ENCODE peak calls at places on chromosomes 6 and 20, in four cellular contexts. H is H1, A is heart left ventricle, Z is K562. J is an unnamed sample. For H3K4me1, the result is how much of the 10 kb centered on the place peaks cover.

GRCh38 chr6:150409576-150410066 is 40.8 kb downstream of the IYD start:
- DNase-seq in H (no peak), A (peak), Z (no peak), J (peak)

GRCh38 chr6:17086469-17086868 is 15.4 kb upstream of the STMND1 start:
- DNase-seq in H (no peak), A (no peak), Z (peak), J (peak)

GRCh38 chr6:133041020-133041419 is 200.1 kb upstream of the EYA4 start:
- DNase-seq in H (no peak), A (peak), Z (peak), J (no peak)

GRCh38 chr6:5995705-5996686 is 10.7 kb downstream of the NRN1 start:
- DNase-seq in H (peak), A (peak), Z (peak), J (peak)

GRCh38 chr6:129575378-129576118 is 134.4 kb downstream of the ARHGAP18 start:
- DNase-seq in H (no peak), A (no peak), Z (peak), J (peak)

GRCh38 chr6:134074151-134074712 is 21.8 kb upstream of the SLC2A12 start:
- DNase-seq in H (peak), A (no peak), Z (no peak), J (peak)

GRCh38 chr6:24908555-24908954 is 27.2 kb downstream of the RIPOR2 start:
- DNase-seq in H (no peak), A (no peak), Z (no peak), J (no peak)

GRCh38 chr6:25180630-25181375 is 98.4 kb upstream of the CARMIL1 start:
- DNase-seq in H (no peak), A (no peak), Z (no peak), J (no peak)

GRCh38 chr6:5302995-5303622 is 41.8 kb downstream of the FARS2 start:
- DNase-seq in H (peak), A (peak), Z (no peak), J (no peak)

GRCh38 chr20:15375836-15376235 is 1038.4 kb upstream of the FLRT3 start:
- DNase-seq in H (no peak), A (no peak), Z (no peak), J (no peak)

GRCh38 chr20:15364781-15365180 is 1027.4 kb upstream of the FLRT3 start:
- DNase-seq in H (no peak), A (no peak), Z (no peak), J (no peak)

GRCh38 chr20:15370370-15370769 is 1033.0 kb upstream of the FLRT3 start:
- DNase-seq in H (no peak), A (no peak), Z (no peak), J (no peak)
- H3K4me1 ChIP-seq in H (under half), A (under half), Z (under half), J (under half)

GRCh38 chr6:30981942-30982772 is 1.4 kb upstream of the MUC21 start:
- DNase-seq in H (peak), A (peak), Z (peak), J (peak)
- H3K4me3 ChIP-seq in H (no peak), A (no peak), Z (no peak), J (peak)

GRCh38 chr6:156789081-156789943 is 12.1 kb downstream of the ARID1B start:
- DNase-seq in H (no peak), A (no peak), Z (no peak), J (no peak)
- H3K4me1 ChIP-seq in H (under half), A (half or more), Z (under half), J (under half)

DNA sequence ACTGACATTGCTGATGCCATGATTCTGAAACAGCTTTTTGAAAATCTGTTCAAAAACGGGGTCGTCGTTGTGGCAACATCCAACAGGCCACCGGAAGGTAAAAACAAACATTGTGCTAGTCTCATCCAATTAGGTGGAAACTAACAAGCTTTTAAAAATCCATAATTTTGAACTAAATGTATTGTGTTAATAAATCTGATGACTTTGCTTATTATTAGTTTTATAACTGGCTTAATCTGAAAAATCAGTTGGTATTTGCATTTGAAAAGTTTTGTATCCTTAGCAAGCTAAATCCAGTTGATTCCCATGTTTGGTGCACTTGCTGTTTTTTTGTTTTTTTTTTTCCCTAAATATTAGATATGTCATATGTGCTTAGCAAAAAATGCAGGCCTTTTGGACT is 71.4 kb downstream of the AFG1L start:
- DNase-seq in H (no peak), A (no peak), Z (no peak), J (no peak)
- H3K4me3 ChIP-seq in H (no peak), A (no peak), Z (no peak), J (no peak)

DNA sequence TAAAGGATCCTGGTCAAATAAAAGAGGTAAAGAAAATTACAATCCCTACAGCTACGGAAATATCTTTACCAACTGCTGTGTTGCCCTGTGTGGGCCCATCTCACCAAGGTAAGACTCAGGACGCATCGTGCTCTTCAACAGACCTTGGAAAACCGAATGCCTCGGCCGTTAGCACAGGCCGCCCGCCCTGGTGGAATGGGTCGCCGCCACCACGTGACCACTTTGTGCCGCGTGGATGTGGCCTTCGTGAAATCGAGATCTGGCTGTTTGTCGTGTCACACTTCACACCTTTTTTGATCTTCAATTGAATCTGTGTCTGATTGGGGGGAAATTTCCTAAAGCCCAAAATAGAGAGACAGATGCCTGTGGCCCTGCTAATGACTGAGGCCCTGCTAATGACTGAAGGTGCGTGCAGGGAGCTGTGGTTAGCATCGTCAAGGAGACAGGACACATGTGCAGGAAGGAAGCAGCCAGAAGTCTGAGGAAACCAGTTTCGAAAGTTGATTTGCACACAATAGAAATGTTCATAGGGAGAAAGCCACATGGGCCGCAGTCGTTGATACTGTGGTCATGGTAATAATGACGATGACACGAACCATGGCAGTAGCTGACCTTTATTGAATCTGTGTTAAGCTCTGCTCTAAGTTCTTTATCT is 175.7 kb upstream of the SNX9 start:
- DNase-seq in H (no peak), A (no peak), Z (no peak), J (no peak)
- H3K4me1 ChIP-seq in H (under half), A (under half), Z (under half), J (under half)